ENCODE peak calls at places on chromosomes 16 and 17, in five cellular contexts. One of them, this sample, is unnamed.

GRCh38 chr16:4098496-4098895 is 17.7 kb downstream of the ADCY9 start:
- DNase-seq in HCT116: no peak
- DNase-seq in cardiac muscle cell: peak; percentile 55
- DNase-seq in AG04450: no peak
- DNase-seq in right lobe of liver: no peak
- DNase-seq in this sample: no peak

GRCh38 chr17:40091691-40092397 is 8.5 kb downstream of the NR1D1 start:
- DNase-seq in HCT116: no peak
- DNase-seq in AG04450: no peak
- DNase-seq in right lobe of liver: no peak
- DNase-seq in cardiac muscle cell: no peak
- DNase-seq in this sample: no peak

GRCh38 chr17:17790673-17791464 is 45.9 kb downstream of the SREBF1 start:
- DNase-seq in AG04450: no peak
- DNase-seq in HCT116: no peak
- DNase-seq in cardiac muscle cell: no peak
- DNase-seq in right lobe of liver: no peak
- DNase-seq in this sample: no peak

GRCh38 chr17:4955091-4955490 is 4.2 kb downstream of the ENO3 start:
- DNase-seq in right lobe of liver: no peak
- DNase-seq in HCT116: no peak
- DNase-seq in cardiac muscle cell: no peak
- DNase-seq in AG04450: no peak
- DNase-seq in this sample: no peak

GRCh38 chr17:27944546-27945332 is 51.6 kb upstream of the LYRM9 start:
- DNase-seq in AG04450: no peak
- DNase-seq in right lobe of liver: no peak
- DNase-seq in cardiac muscle cell: no peak
- DNase-seq in HCT116: no peak
- DNase-seq in this sample: no peak

GRCh38 chr16:85738878-85739715 is 11.8 kb downstream of the C16orf74 start:
- DNase-seq in right lobe of liver: no peak
- DNase-seq in HCT116: no peak
- DNase-seq in AG04450: no peak
- DNase-seq in cardiac muscle cell: no peak
- DNase-seq in this sample: no peak

GRCh38 chr16:31273676-31274075 is 13.9 kb downstream of the ITGAM start:
- DNase-seq in cardiac muscle cell: no peak
- DNase-seq in right lobe of liver: no peak
- DNase-seq in HCT116: no peak
- DNase-seq in AG04450: no peak
- DNase-seq in this sample: no peak

GRCh38 chr17:47990962-47991731 is 20.2 kb downstream of the CDK5RAP3 start:
- DNase-seq in HCT116: no peak
- DNase-seq in AG04450: no peak
- DNase-seq in cardiac muscle cell: no peak
- DNase-seq in right lobe of liver: no peak
- DNase-seq in this sample: no peak

GRCh38 chr16:55645986-55646385 is 9.8 kb upstream of the SLC6A2 start:
- DNase-seq in AG04450: no peak
- DNase-seq in HCT116: no peak
- DNase-seq in right lobe of liver: no peak
- DNase-seq in cardiac muscle cell: no peak
- DNase-seq in this sample: no peak

GRCh38 chr16:87201777-87202176 is 115.4 kb downstream of the C16orf95 start:
- DNase-seq in AG04450: no peak
- DNase-seq in right lobe of liver: no peak
- DNase-seq in HCT116: no peak
- DNase-seq in cardiac muscle cell: no peak
- DNase-seq in this sample: no peak

GRCh38 chr17:47902039-47902744 is 6.2 kb downstream of the SP2 start:
- DNase-seq in HCT116: no peak
- DNase-seq in cardiac muscle cell: no peak
- DNase-seq in right lobe of liver: no peak
- DNase-seq in AG04450: no peak
- DNase-seq in this sample: no peak

GRCh38 chr16:11556214-11556819 is 30.4 kb downstream of the LITAF start:
- DNase-seq in cardiac muscle cell: no peak
- DNase-seq in right lobe of liver: no peak
- DNase-seq in HCT116: no peak
- DNase-seq in AG04450: no peak
- DNase-seq in this sample: no peak

GRCh38 chr17:64504769-64505319 is 1.2 kb downstream of the DDX5 start:
- DNase-seq in cardiac muscle cell: peak; percentile 92
- DNase-seq in right lobe of liver: no peak
- DNase-seq in AG04450: no peak
- DNase-seq in HCT116: no peak
- DNase-seq in this sample: no peak

GRCh38 chr17:27545562-27546229 is 85.3 kb upstream of the LGALS9 start:
- DNase-seq in cardiac muscle cell: no peak
- DNase-seq in right lobe of liver: no peak
- DNase-seq in HCT116: no peak
- DNase-seq in AG04450: no peak
- DNase-seq in this sample: no peak

GRCh38 chr16:9447699-9448098 is 356.3 kb downstream of the HAPSTR1 start:
- DNase-seq in cardiac muscle cell: no peak
- DNase-seq in HCT116: no peak
- DNase-seq in AG04450: no peak
- DNase-seq in right lobe of liver: no peak
- DNase-seq in this sample: no peak
- H3K9me3 ChIP-seq in cardiac muscle cell: no peaks in the 10 kb centered on the region
- H3K9me3 ChIP-seq in HCT116: no peaks in the 10 kb centered on the region
- H3K9me3 ChIP-seq in AG04450: peaks cover 5% of the 10 kb centered on the region
- H3K9me3 ChIP-seq in right lobe of liver: no peaks in the 10 kb centered on the region
- H3K9me3 ChIP-seq in this sample: peaks cover 2% of the 10 kb centered on the region

DNA sequence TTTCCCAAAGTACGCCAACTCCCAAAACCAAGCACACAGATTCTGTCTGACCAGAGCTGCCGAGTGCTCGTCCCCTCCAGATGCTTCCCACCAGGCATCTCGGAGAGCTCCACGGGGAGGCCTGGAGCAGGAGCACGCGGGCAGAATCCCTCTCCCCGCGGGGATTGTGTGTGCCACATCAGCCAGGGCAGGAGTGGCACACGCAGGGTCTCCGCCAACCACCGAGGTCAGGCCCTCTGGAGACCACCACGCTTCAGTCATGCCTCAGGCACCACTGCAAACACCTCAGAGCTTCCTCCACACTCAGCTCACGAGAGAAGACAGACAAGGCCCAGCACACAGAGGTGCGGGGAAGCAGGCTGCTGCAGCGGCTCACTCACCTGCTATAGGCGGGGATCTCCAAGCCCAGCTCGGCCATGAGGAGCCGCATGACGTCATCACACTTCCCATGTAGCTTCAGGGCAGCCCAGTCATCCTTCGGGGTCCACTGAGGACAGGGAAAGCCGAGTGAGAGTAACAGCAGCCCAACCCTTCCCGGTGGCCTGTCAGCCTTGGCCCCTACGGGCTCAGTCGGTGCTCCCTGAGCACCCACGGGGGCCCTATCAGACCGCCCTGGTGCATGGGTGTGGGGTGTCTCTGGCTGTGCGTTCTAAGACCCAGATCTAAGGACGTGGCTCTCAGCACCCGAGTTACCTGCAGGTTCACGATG is 2.3 kb upstream of the PCYT2 start:
- DNase-seq in AG04450: no peak
- DNase-seq in HCT116: no peak
- DNase-seq in cardiac muscle cell: no peak
- DNase-seq in right lobe of liver: no peak
- DNase-seq in this sample: no peak
- H3K27ac ChIP-seq in AG04450: no peak overlapping the region
- H3K27ac ChIP-seq in HCT116: peak overlapping the region; percentile 60
- H3K27ac ChIP-seq in cardiac muscle cell: no peak overlapping the region
- H3K27ac ChIP-seq in right lobe of liver: no peak overlapping the region
- H3K27ac ChIP-seq in this sample: no peak overlapping the region

DNA sequence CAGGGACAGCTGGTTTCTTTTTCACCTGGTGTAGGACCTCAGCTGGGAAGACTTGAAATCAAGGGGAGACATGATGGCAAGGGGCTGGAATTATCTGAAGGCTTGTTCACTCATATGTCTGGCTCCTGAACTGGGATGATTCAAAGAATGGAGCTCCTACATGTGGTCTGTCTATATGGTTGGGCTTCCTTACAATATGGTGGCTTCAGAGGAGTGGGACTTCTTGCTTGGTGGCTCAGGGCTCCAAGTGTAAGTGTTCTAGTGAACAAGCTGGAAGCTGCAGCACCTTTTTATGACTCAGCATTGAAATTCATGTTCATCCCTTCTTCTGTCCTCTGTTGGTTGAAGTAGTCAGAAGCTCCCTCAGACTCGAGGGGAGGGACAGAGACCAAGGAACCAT is 127.9 kb downstream of the MSI2 start:
- DNase-seq in right lobe of liver: no peak
- DNase-seq in cardiac muscle cell: no peak
- DNase-seq in HCT116: no peak
- DNase-seq in AG04450: no peak
- DNase-seq in this sample: no peak
- H3K9me3 ChIP-seq in right lobe of liver: no peaks in the 10 kb centered on the region
- H3K9me3 ChIP-seq in cardiac muscle cell: no peaks in the 10 kb centered on the region
- H3K9me3 ChIP-seq in HCT116: peaks cover 12% of the 10 kb centered on the region
- H3K9me3 ChIP-seq in AG04450: peaks cover 14% of the 10 kb centered on the region
- H3K9me3 ChIP-seq in this sample: peaks cover 17% of the 10 kb centered on the region

DNA sequence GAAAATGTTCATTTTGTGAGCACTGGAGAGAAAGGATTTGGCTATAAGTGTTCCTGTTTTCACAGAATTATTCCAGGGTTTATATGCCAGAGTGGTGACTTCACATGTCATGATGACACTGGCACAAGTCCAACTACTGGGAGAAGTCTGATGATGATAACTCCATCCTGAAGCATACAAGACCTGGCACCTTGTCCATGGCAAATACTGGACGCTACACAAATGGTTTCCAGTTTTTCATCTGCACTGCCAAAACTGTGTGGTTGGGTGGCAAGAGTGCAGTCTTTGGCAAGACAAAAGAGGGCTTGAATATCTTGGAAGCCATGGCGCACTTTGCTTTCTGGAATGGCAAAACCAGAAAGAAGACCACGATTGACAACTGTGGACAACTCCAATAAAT is 385.0 kb downstream of the CDH11 start:
- DNase-seq in HCT116: no peak
- DNase-seq in cardiac muscle cell: no peak
- DNase-seq in right lobe of liver: no peak
- DNase-seq in AG04450: no peak
- DNase-seq in this sample: no peak
- H3K27ac ChIP-seq in HCT116: no peak overlapping the region
- H3K27ac ChIP-seq in cardiac muscle cell: no peak overlapping the region
- H3K27ac ChIP-seq in right lobe of liver: no peak overlapping the region
- H3K27ac ChIP-seq in AG04450: no peak overlapping the region
- H3K27ac ChIP-seq in this sample: no peak overlapping the region

DNA sequence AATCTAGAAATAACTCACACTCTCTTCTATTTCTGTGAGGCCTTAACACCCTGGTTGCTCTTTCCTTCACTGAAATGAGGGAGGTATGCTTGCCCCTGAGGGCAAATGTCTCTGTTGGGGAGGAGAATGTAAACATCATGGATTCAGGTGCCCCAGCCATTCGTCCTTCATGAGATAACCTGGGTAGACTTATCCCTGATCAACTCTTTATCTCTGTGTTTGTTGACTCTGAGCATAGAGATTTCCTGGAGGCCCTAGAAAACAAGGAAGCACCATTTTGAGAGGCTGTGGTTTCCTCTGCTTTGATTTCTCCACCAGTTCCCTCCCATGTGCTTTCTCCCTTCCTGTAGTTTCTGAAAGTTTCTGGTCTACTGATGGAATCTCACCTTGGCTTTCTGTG is 77.3 kb downstream of the PHKB start:
- DNase-seq in AG04450: no peak
- DNase-seq in HCT116: no peak
- DNase-seq in right lobe of liver: no peak
- DNase-seq in cardiac muscle cell: no peak
- DNase-seq in this sample: no peak
- H3K9me3 ChIP-seq in AG04450: peaks cover 6% of the 10 kb centered on the region
- H3K9me3 ChIP-seq in HCT116: no peaks in the 10 kb centered on the region
- H3K9me3 ChIP-seq in right lobe of liver: no peaks in the 10 kb centered on the region
- H3K9me3 ChIP-seq in cardiac muscle cell: no peaks in the 10 kb centered on the region
- H3K9me3 ChIP-seq in this sample: peaks cover 18% of the 10 kb centered on the region

GRCh38 chr17:74987909-74988711 is 678 bp downstream of the CDR2L start:
- DNase-seq in right lobe of liver: peak; percentile 64
- DNase-seq in cardiac muscle cell: peak; percentile 70
- DNase-seq in AG04450: peak; percentile 29
- DNase-seq in HCT116: no peak
- DNase-seq in this sample: peak; percentile 27
- H3K27ac ChIP-seq in right lobe of liver: peak overlapping the region; percentile 58
- H3K27ac ChIP-seq in cardiac muscle cell: peak overlapping the region; percentile 73
- H3K27ac ChIP-seq in AG04450: peak overlapping the region; percentile 97
- H3K27ac ChIP-seq in HCT116: peak overlapping the region; percentile 91
- H3K27ac ChIP-seq in this sample: no peak overlapping the region